ENCODE peak calls at places on chromosomes 7 and 10, in eight cellular contexts. Z is PC-3, L is stomach, U is psoas muscle, D is PC-9, O is A549, H is lower lobe of right lung, R is MM.1S. X is an unnamed sample.
A peak's percentile ranks its signal among the peaks of the same experiment; 100 is the strongest.

GRCh38 chr7:137846588-137847417 is at the start of gene DGKI:
- DNase-seq in U (peak; percentile 58), Z (no peak), H (peak; percentile 37), R (no peak), O (no peak), L (no peak), D (no peak), X (peak; percentile 80)

GRCh38 chr7:132573237-132573636 is 3.0 kb downstream of the PLXNA4 start:
- DNase-seq in D (no peak), R (no peak), Z (no peak), H (no peak), L (no peak), U (no peak), O (no peak), X (no peak)

GRCh38 chr10:120386896-120387295 is 70.1 kb upstream of the PLPP4 start:
- DNase-seq in H (no peak), Z (no peak), L (no peak), D (no peak), U (no peak), R (no peak), O (no peak), X (no peak)

GRCh38 chr7:80134105-80134535 is 511 bp upstream of the GNAI1 start:
- DNase-seq in Z (no peak), U (no peak), O (no peak), H (peak; percentile 67), L (no peak), D (no peak), R (no peak), X (peak; percentile 73)

GRCh38 chr10:46286991-46287693 is at the start of gene ANTXRL:
- DNase-seq in L (no peak), D (no peak), R (no peak), U (no peak), H (no peak), O (no peak), Z (no peak), X (no peak)

GRCh38 chr7:128911441-128912031 is 1.0 kb upstream of the KCP start:
- DNase-seq in D (no peak), L (peak; percentile 37), O (no peak), U (no peak), H (no peak), R (no peak), Z (no peak), X (no peak)

GRCh38 chr7:155166673-155167370 is 96.7 kb downstream of the HTR5A start:
- DNase-seq in R (no peak), D (peak; percentile 41), H (no peak), Z (peak; percentile 68), U (peak; percentile 80), L (no peak), O (no peak), X (no peak)

GRCh38 chr7:80764132-80764531 is 125.7 kb downstream of the CD36 start:
- DNase-seq in L (no peak), H (no peak), D (no peak), R (no peak), O (no peak), U (no peak), Z (no peak), X (no peak)

GRCh38 chr7:92340016-92340415 is 94.2 kb downstream of the ANKIB1 start:
- DNase-seq in R (no peak), L (no peak), D (no peak), U (no peak), H (no peak), O (no peak), Z (no peak), X (no peak)
- H3K27ac ChIP-seq in R (no peak overlapping the region), L (no peak overlapping the region), D (no peak overlapping the region), U (no peak overlapping the region), H (no peak overlapping the region), O (no peak overlapping the region), Z (no peak overlapping the region), X (peak overlapping the region; percentile 50)

GRCh38 chr7:107386543-107386900 is 83.3 kb upstream of the GPR22 start:
- DNase-seq in H (no peak), L (no peak), R (no peak), D (no peak), U (no peak), O (no peak), Z (no peak), X (no peak)

GRCh38 chr7:107387077-107387476 is 82.8 kb upstream of the GPR22 start:
- DNase-seq in U (peak; percentile 57), Z (no peak), H (no peak), D (no peak), O (no peak), L (no peak), R (no peak), X (no peak)

GRCh38 chr7:107383203-107383602 is 86.7 kb upstream of the GPR22 start:
- DNase-seq in Z (no peak), D (no peak), L (no peak), O (no peak), H (no peak), R (no peak), U (no peak), X (no peak)

GRCh38 chr7:107381453-107381852 is 88.4 kb upstream of the GPR22 start:
- DNase-seq in R (no peak), L (no peak), U (no peak), O (no peak), H (no peak), Z (no peak), D (no peak), X (no peak)

GRCh38 chr7:107384025-107384424 is 85.8 kb upstream of the GPR22 start:
- DNase-seq in H (no peak), O (no peak), L (no peak), D (no peak), Z (no peak), R (no peak), U (no peak), X (no peak)
- TF ChIP-seq CTCF in H (no peak), O (peak; percentile 13), L (no peak), D (peak; percentile 24), Z (peak; percentile 40), R (peak; percentile 31), U (no peak), X (no peak)

GRCh38 chr7:29839302-29839701 is 33.0 kb downstream of the WIPF3 start:
- DNase-seq in D (peak; percentile 14), O (peak; percentile 16), R (no peak), U (peak; percentile 82), H (no peak), L (no peak), Z (no peak), X (no peak)

GRCh38 chr7:29831705-29832104 is 25.4 kb downstream of the WIPF3 start:
- DNase-seq in U (no peak), R (no peak), O (no peak), L (no peak), Z (no peak), D (no peak), H (no peak), X (no peak)

GRCh38 chr7:29840701-29841100 is 34.4 kb downstream of the WIPF3 start:
- DNase-seq in D (no peak), U (no peak), R (no peak), Z (no peak), L (no peak), H (no peak), O (no peak), X (no peak)

GRCh38 chr7:29835718-29836117 is 29.4 kb downstream of the WIPF3 start:
- DNase-seq in Z (no peak), L (no peak), U (peak; percentile 56), H (no peak), O (no peak), D (no peak), R (no peak), X (no peak)
- H3K27ac ChIP-seq in Z (no peak overlapping the region), L (no peak overlapping the region), U (peak overlapping the region; percentile 50), H (no peak overlapping the region), O (no peak overlapping the region), D (no peak overlapping the region), R (no peak overlapping the region), X (no peak overlapping the region)

GRCh38 chr10:70232155-70232858 is 922 bp downstream of the PPA1 start:
- DNase-seq in O (peak; percentile 36), D (peak; percentile 62), Z (peak; percentile 93), R (peak; percentile 39), U (peak; percentile 62), H (peak; percentile 68), L (peak; percentile 72), X (no peak)

GRCh38 chr10:70233939-70234300 is 691 bp upstream of the PPA1 start:
- DNase-seq in L (no peak), Z (no peak), D (no peak), U (no peak), H (no peak), O (peak; percentile 57), R (no peak), X (no peak)

GRCh38 chr10:70232859-70233108 is 445 bp downstream of the PPA1 start:
- DNase-seq in O (no peak), L (no peak), H (no peak), U (no peak), D (no peak), R (no peak), Z (no peak), X (no peak)

GRCh38 chr10:70234668-70235447 is 1.6 kb upstream of the PPA1 start:
- DNase-seq in R (no peak), D (no peak), H (no peak), L (no peak), U (peak; percentile 55), O (no peak), Z (no peak), X (no peak)

GRCh38 chr10:70233109-70233938 is at the start of gene PPA1:
- DNase-seq in L (peak; percentile 99), Z (peak; percentile 100), O (peak; percentile 97), R (peak; percentile 99), D (peak; percentile 100), H (peak; percentile 99), U (peak; percentile 99), X (peak; percentile 98)
- TF ChIP-seq CTCF in L (no peak), Z (peak; percentile 71), O (peak; percentile 38), R (peak; percentile 57), D (peak; percentile 52), H (peak; percentile 16), U (peak; percentile 27), X (peak; percentile 47)

DNA sequence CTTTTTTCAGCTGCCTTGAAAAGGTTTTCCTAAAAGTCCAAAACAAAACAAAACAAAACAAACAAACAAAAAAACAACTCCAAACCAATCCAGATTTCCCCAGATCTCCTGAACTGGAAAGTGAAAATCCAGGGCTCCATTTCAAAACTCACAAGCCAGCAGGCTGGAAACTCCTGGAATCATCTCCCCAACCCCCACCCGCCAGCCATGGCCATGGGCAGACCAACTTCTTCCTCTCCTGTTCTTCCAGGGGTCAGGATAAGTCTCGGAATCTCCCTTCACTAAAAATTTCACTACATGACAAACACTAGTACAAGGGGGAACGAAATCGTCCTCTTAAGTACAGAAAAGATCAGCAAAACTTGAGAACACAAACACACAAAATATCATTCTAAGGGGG is 40.4 kb downstream of the GNA12 start:
- DNase-seq in H (no peak), O (no peak), L (no peak), R (no peak), D (no peak), U (no peak), Z (no peak), X (no peak)
- H3K27ac ChIP-seq in H (no peak overlapping the region), O (peak overlapping the region; percentile 87), L (no peak overlapping the region), R (no peak overlapping the region), D (peak overlapping the region; percentile 94), U (no peak overlapping the region), Z (peak overlapping the region; percentile 92), X (no peak overlapping the region)

X was measured in dorsolateral prefrontal cortex.